ENCODE peak calls at places on chromosomes 6 and 20, in seven cellular contexts. One of them, this sample, is unnamed.

GRCh38 chr20:64242003-64242796 is 13.3 kb upstream of the PCMTD2 start:
- DNase-seq in right lobe of liver: peak
- DNase-seq in mammary epithelial cell: no peak
- DNase-seq in HS-5: no peak
- DNase-seq in brain microvascular endothelial cell: no peak
- DNase-seq in stimulated activated CD4-positive, alpha-beta T cell treated with anti-CD3 and anti-CD28 coated beads, Interleukin-1b, Interleukin-23, amount 100 ng/mL, for 1 hour: no peak
- DNase-seq in uterus: no peak
- DNase-seq in this sample: no peak

GRCh38 chr6:111985202-111985731 is 68.6 kb upstream of the CCN6 start:
- DNase-seq in mammary epithelial cell: peak
- DNase-seq in right lobe of liver: no peak
- DNase-seq in uterus: no peak
- DNase-seq in stimulated activated CD4-positive, alpha-beta T cell treated with anti-CD3 and anti-CD28 coated beads, Interleukin-1b, Interleukin-23, amount 100 ng/mL, for 1 hour: no peak
- DNase-seq in brain microvascular endothelial cell: peak
- DNase-seq in HS-5: peak
- DNase-seq in this sample: no peak

GRCh38 chr20:13839421-13840092 is 54.7 kb downstream of the NDUFAF5 start:
- DNase-seq in stimulated activated CD4-positive, alpha-beta T cell treated with anti-CD3 and anti-CD28 coated beads, Interleukin-1b, Interleukin-23, amount 100 ng/mL, for 1 hour: no peak
- DNase-seq in mammary epithelial cell: peak
- DNase-seq in brain microvascular endothelial cell: peak
- DNase-seq in HS-5: peak
- DNase-seq in uterus: no peak
- DNase-seq in right lobe of liver: no peak
- DNase-seq in this sample: no peak

GRCh38 chr20:58554541-58554940 is 39.3 kb upstream of the APCDD1L start:
- DNase-seq in right lobe of liver: no peak
- DNase-seq in stimulated activated CD4-positive, alpha-beta T cell treated with anti-CD3 and anti-CD28 coated beads, Interleukin-1b, Interleukin-23, amount 100 ng/mL, for 1 hour: no peak
- DNase-seq in brain microvascular endothelial cell: no peak
- DNase-seq in HS-5: no peak
- DNase-seq in mammary epithelial cell: no peak
- DNase-seq in uterus: no peak
- DNase-seq in this sample: no peak

GRCh38 chr6:5398530-5398929 is 137.2 kb downstream of the FARS2 start:
- DNase-seq in HS-5: peak
- DNase-seq in uterus: no peak
- DNase-seq in right lobe of liver: no peak
- DNase-seq in mammary epithelial cell: peak
- DNase-seq in stimulated activated CD4-positive, alpha-beta T cell treated with anti-CD3 and anti-CD28 coated beads, Interleukin-1b, Interleukin-23, amount 100 ng/mL, for 1 hour: no peak
- DNase-seq in brain microvascular endothelial cell: peak
- DNase-seq in this sample: no peak

GRCh38 chr20:3753501-3754257 is 13.9 kb downstream of the ADISSP start:
- DNase-seq in mammary epithelial cell: no peak
- DNase-seq in HS-5: no peak
- DNase-seq in stimulated activated CD4-positive, alpha-beta T cell treated with anti-CD3 and anti-CD28 coated beads, Interleukin-1b, Interleukin-23, amount 100 ng/mL, for 1 hour: no peak
- DNase-seq in uterus: no peak
- DNase-seq in brain microvascular endothelial cell: no peak
- DNase-seq in right lobe of liver: no peak
- DNase-seq in this sample: no peak

GRCh38 chr6:170289971-170290305 is 940 bp downstream of the DLL1 start:
- DNase-seq in right lobe of liver: no peak
- DNase-seq in mammary epithelial cell: no peak
- DNase-seq in brain microvascular endothelial cell: no peak
- DNase-seq in stimulated activated CD4-positive, alpha-beta T cell treated with anti-CD3 and anti-CD28 coated beads, Interleukin-1b, Interleukin-23, amount 100 ng/mL, for 1 hour: no peak
- DNase-seq in HS-5: no peak
- DNase-seq in uterus: no peak
- DNase-seq in this sample: no peak

GRCh38 chr20:577167-577791 is 32.8 kb downstream of the TCF15 start:
- DNase-seq in mammary epithelial cell: no peak
- DNase-seq in right lobe of liver: no peak
- DNase-seq in uterus: no peak
- DNase-seq in brain microvascular endothelial cell: no peak
- DNase-seq in HS-5: no peak
- DNase-seq in stimulated activated CD4-positive, alpha-beta T cell treated with anti-CD3 and anti-CD28 coated beads, Interleukin-1b, Interleukin-23, amount 100 ng/mL, for 1 hour: no peak
- DNase-seq in this sample: no peak

GRCh38 chr6:87161299-87161698 is 5.9 kb downstream of the ZNF292 start:
- DNase-seq in mammary epithelial cell: no peak
- DNase-seq in HS-5: no peak
- DNase-seq in brain microvascular endothelial cell: no peak
- DNase-seq in stimulated activated CD4-positive, alpha-beta T cell treated with anti-CD3 and anti-CD28 coated beads, Interleukin-1b, Interleukin-23, amount 100 ng/mL, for 1 hour: no peak
- DNase-seq in uterus: no peak
- DNase-seq in right lobe of liver: no peak
- DNase-seq in this sample: no peak

GRCh38 chr6:81562169-81562568 is 190.3 kb downstream of the TENT5A start:
- DNase-seq in uterus: peak
- DNase-seq in stimulated activated CD4-positive, alpha-beta T cell treated with anti-CD3 and anti-CD28 coated beads, Interleukin-1b, Interleukin-23, amount 100 ng/mL, for 1 hour: no peak
- DNase-seq in mammary epithelial cell: no peak
- DNase-seq in right lobe of liver: no peak
- DNase-seq in brain microvascular endothelial cell: peak
- DNase-seq in HS-5: peak
- DNase-seq in this sample: no peak

GRCh38 chr6:111651185-111652034 is 45.7 kb upstream of the TRAF3IP2 start:
- DNase-seq in stimulated activated CD4-positive, alpha-beta T cell treated with anti-CD3 and anti-CD28 coated beads, Interleukin-1b, Interleukin-23, amount 100 ng/mL, for 1 hour: no peak
- DNase-seq in brain microvascular endothelial cell: no peak
- DNase-seq in right lobe of liver: no peak
- DNase-seq in mammary epithelial cell: no peak
- DNase-seq in uterus: no peak
- DNase-seq in HS-5: no peak
- DNase-seq in this sample: no peak

GRCh38 chr6:34688956-34689355 is 7.6 kb downstream of the ILRUN start:
- DNase-seq in mammary epithelial cell: no peak
- DNase-seq in brain microvascular endothelial cell: no peak
- DNase-seq in uterus: no peak
- DNase-seq in HS-5: no peak
- DNase-seq in stimulated activated CD4-positive, alpha-beta T cell treated with anti-CD3 and anti-CD28 coated beads, Interleukin-1b, Interleukin-23, amount 100 ng/mL, for 1 hour: no peak
- DNase-seq in right lobe of liver: no peak
- DNase-seq in this sample: no peak

GRCh38 chr6:30828027-30828962 is 56.0 kb upstream of the DDR1 start:
- DNase-seq in HS-5: peak
- DNase-seq in stimulated activated CD4-positive, alpha-beta T cell treated with anti-CD3 and anti-CD28 coated beads, Interleukin-1b, Interleukin-23, amount 100 ng/mL, for 1 hour: peak
- DNase-seq in right lobe of liver: peak
- DNase-seq in uterus: peak
- DNase-seq in brain microvascular endothelial cell: peak
- DNase-seq in mammary epithelial cell: peak
- DNase-seq in this sample: peak

GRCh38 chr20:58228103-58228483 is 360 bp downstream of the ANKRD60 start:
- DNase-seq in right lobe of liver: no peak
- DNase-seq in mammary epithelial cell: no peak
- DNase-seq in stimulated activated CD4-positive, alpha-beta T cell treated with anti-CD3 and anti-CD28 coated beads, Interleukin-1b, Interleukin-23, amount 100 ng/mL, for 1 hour: no peak
- DNase-seq in HS-5: no peak
- DNase-seq in brain microvascular endothelial cell: no peak
- DNase-seq in uterus: no peak
- DNase-seq in this sample: no peak